ENCODE peak calls at places on chromosome 6, in four cellular contexts. Y is fibroblast of lung; L is GM23248; J is CD8-positive, alpha-beta T cell. U is an unnamed sample.

GRCh38 chr6:92047152-92047551 is 1372.2 kb downstream of the EPHA7 start:
- DNase-seq in J (no peak), Y (no peak), L (no peak), U (no peak)

GRCh38 chr6:17291778-17292177 is 10.6 kb downstream of the RBM24 start:
- DNase-seq in J (no peak), L (no peak), Y (peak), U (no peak)

GRCh38 chr6:98041921-98042320 is 758.9 kb upstream of the MMS22L start:
- DNase-seq in J (no peak), Y (no peak), L (no peak), U (no peak)

GRCh38 chr6:70304611-70305010 is 1.7 kb upstream of the COL9A1 start:
- DNase-seq in L (no peak), J (no peak), Y (no peak), U (no peak)

GRCh38 chr6:11120273-11121005 is 8.9 kb upstream of the ERVFRD-1 start:
- DNase-seq in Y (peak), L (peak), J (no peak), U (no peak)

GRCh38 chr6:132614554-132614953 is 9.5 kb downstream of the TAAR2 start:
- DNase-seq in L (no peak), J (no peak), Y (no peak), U (no peak)

GRCh38 chr6:56375806-56376205 is 128.4 kb upstream of the COL21A1 start:
- DNase-seq in L (no peak), J (no peak), Y (no peak), U (no peak)

GRCh38 chr6:41200901-41201783 is at the start of gene TREML2:
- DNase-seq in Y (no peak), L (no peak), J (no peak), U (no peak)

GRCh38 chr6:170088349-170088951 is 202.4 kb downstream of the DLL1 start:
- DNase-seq in Y (no peak), J (no peak), L (no peak), U (no peak)

GRCh38 chr6:37503486-37503980 is 3.8 kb upstream of the CCDC167 start:
- DNase-seq in Y (no peak), J (no peak), L (no peak), U (no peak)

GRCh38 chr6:100267721-100268123 is 197.0 kb downstream of the SIM1 start:
- DNase-seq in J (no peak), L (peak), Y (peak), U (no peak)

GRCh38 chr6:37492236-37493046 is 7.3 kb downstream of the CCDC167 start:
- DNase-seq in L (no peak), J (no peak), Y (no peak), U (no peak)

GRCh38 chr6:137044366-137045220 is at the start of gene IL20RA:
- DNase-seq in Y (no peak), L (peak), J (no peak), U (peak)

GRCh38 chr6:132812255-132812732 is 2.1 kb upstream of the RPS12 start:
- DNase-seq in Y (peak), J (no peak), L (peak), U (no peak)

GRCh38 chr6:133991096-133991593 is 38.1 kb downstream of the TBPL1 start:
- DNase-seq in J (no peak), Y (peak), L (peak), U (no peak)

GRCh38 chr6:63663147-63663877 is 27.7 kb downstream of the PHF3 start:
- DNase-seq in J (no peak), Y (peak), L (peak), U (no peak)

GRCh38 chr6:157613011-157613522 is 210.0 kb upstream of the SNX9 start:
- DNase-seq in J (no peak), L (peak), Y (peak), U (no peak)

GRCh38 chr6:168284187-168284586 is 35.4 kb downstream of the DACT2 start:
- DNase-seq in L (no peak), J (no peak), Y (no peak), U (no peak)

GRCh38 chr6:132962936-132963579 is 148.7 kb downstream of the RPS12 start:
- DNase-seq in Y (peak), L (peak), J (peak), U (peak)

GRCh38 chr6:33205172-33206026 is 944 bp downstream of the HSD17B8 start:
- DNase-seq in Y (no peak), L (peak), J (no peak), U (no peak)

GRCh38 chr6:79467716-79468115 is 69.5 kb downstream of the LCA5 start:
- DNase-seq in Y (peak), L (peak), J (no peak), U (no peak)

GRCh38 chr6:113809818-113810217 is 47.3 kb upstream of the MARCKS start:
- DNase-seq in Y (no peak), J (no peak), L (no peak), U (no peak)

GRCh38 chr6:24581084-24581669 is 64.8 kb downstream of the KIAA0319 start:
- DNase-seq in J (peak), L (peak), Y (peak), U (peak)

GRCh38 chr6:122747573-122747972 is 31.9 kb upstream of the FABP7 start:
- DNase-seq in J (no peak), Y (no peak), L (no peak), U (no peak)

GRCh38 chr6:73858376-73858775 is 162.4 kb downstream of the CD109 start:
- DNase-seq in L (peak), Y (no peak), J (no peak), U (no peak)

GRCh38 chr6:166996406-166996805 is 2.8 kb upstream of the CEP43 start:
- DNase-seq in Y (peak), L (no peak), J (no peak), U (no peak)

GRCh38 chr6:46015119-46015968 is at the start of gene CLIC5:
- DNase-seq in J (no peak), L (no peak), Y (no peak), U (no peak)

GRCh38 chr6:20763311-20763710 is 229.1 kb downstream of the CDKAL1 start:
- DNase-seq in L (no peak), Y (no peak), J (no peak), U (no peak)

GRCh38 chr6:125918681-125919566 is 37.6 kb upstream of the HINT3 start:
- DNase-seq in L (peak), J (no peak), Y (peak), U (peak)

GRCh38 chr6:69290116-69290515 is 506.7 kb downstream of the LMBRD1 start:
- DNase-seq in J (no peak), Y (no peak), L (no peak), U (no peak)

GRCh38 chr6:62262283-62262682 is 23.7 kb downstream of the KHDRBS2 start:
- DNase-seq in Y (no peak), L (no peak), J (no peak), U (no peak)

GRCh38 chr6:25296217-25296905 is 17.2 kb downstream of the CARMIL1 start:
- DNase-seq in Y (peak), J (no peak), L (no peak), U (no peak)

GRCh38 chr6:134295953-134296553 is 21.9 kb downstream of the SGK1 start:
- DNase-seq in L (peak), Y (peak), J (no peak), U (no peak)

DNA sequence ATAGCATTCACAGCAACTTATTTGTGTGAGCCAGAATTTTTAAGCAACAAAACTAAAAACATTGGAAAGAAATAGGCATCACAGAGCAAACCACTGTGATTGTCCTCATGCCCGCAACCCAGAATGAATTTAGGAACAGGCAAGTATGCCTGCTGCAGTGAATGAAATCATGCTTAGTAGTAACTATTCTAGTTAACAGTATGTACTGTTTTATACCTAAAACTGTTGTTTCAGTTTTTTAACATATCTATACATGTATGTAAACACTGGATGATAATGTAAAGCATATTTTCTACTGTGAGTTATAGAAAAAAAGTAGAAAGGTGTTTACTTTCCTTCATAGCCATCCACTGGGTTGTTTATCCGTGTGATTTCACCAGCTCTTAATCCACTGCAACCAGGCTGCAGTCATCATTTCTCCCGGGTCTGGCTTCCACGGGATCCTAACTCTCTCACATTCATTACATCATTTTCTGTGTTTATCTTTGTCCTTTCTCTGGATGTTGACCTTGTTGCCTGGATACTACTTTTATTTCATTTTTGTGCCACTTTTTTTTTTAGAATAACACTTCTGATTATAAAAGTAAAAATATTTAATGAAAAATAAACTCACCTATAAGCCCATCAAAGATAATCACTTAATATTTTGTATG is 3.6 kb upstream of the ARFGEF3 start:
- DNase-seq in J (no peak), Y (peak), L (peak), U (no peak)
- H3K4me3 ChIP-seq in J (no peak), Y (no peak), L (no peak), U (no peak)

DNA sequence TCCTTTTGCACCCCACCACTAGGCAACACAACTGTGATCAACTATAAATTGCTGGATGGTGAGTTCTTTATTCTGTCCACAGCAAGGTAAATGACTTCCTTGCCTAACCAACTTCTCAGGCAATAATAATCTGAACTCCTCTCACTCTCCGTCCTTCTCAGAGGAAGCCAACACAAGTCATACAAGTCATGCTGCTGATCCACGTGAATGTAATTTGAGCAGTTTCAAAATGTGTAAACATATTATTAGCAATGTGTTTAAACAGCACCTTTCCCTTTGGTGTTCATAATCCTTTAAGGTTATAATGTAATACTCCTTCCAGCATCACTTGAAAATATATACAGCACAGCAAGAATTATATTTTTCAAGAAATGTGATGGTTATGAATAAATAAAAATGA is 127.9 kb downstream of the QRSL1 start:
- DNase-seq in Y (no peak), L (no peak), J (no peak), U (no peak)
- H3K27ac ChIP-seq in Y (no peak), L (no peak), J (no peak), U (no peak)

GRCh38 chr6:145738265-145738664 is 2.9 kb upstream of the EPM2A start:
- DNase-seq in Y (no peak), L (no peak), J (no peak), U (no peak)
- H3K4me3 ChIP-seq in Y (no peak), L (no peak), J (no peak), U (no peak)

DNA sequence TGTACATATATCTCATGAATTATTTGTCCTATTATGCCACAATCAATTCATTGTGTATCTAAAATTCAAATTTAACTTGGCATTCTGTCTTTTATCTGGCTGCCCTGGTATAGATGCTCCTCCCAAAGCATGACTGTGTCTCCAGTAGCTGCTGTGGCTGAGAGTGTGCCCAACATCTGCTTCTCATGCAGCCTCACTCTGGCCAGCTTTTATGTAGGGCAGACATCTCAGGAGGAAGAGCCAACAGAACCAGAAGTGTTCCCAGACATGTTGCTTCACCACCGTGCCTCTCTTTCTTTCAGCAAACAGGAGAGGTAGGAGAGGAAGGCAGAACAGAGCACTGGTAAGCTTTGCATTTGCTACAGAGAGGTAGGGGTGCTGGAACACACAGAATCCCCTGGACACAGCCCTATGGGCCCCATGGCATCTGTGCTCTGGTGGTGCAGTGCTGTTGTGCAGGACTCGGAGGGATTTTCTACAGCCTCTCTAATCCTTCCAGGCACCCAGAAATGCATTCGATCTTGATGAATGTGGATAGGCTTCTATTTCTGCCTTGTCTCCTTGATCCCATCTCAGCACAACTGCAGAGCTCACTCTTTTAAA is 637.1 kb downstream of the UTRN start:
- DNase-seq in J (no peak), L (peak), Y (peak), U (no peak)
- H3K27ac ChIP-seq in J (no peak), L (peak), Y (no peak), U (no peak)

U was measured in neuronal stem cell.